ENCODE peak calls at places on chromosome 6, in six cellular contexts. One of them, this sample, is unnamed.

GRCh38 chr6:48429021-48429420 is 318.0 kb upstream of the PTCHD4 start:
- DNase-seq in astrocyte of the spinal cord: peak; percentile 4
- DNase-seq in HCT116: no peak
- DNase-seq in choroid plexus epithelial cell: peak; percentile 39
- DNase-seq in mammary epithelial cell: peak; percentile 9
- DNase-seq in hepatocyte: no peak
- DNase-seq in this sample: peak; percentile 15

GRCh38 chr6:2982464-2983121 is 11.2 kb upstream of the SERPINB6 start:
- DNase-seq in astrocyte of the spinal cord: no peak
- DNase-seq in choroid plexus epithelial cell: no peak
- DNase-seq in mammary epithelial cell: no peak
- DNase-seq in hepatocyte: no peak
- DNase-seq in HCT116: no peak
- DNase-seq in this sample: no peak

GRCh38 chr6:7267521-7268091 is 45.4 kb downstream of the SSR1 start:
- DNase-seq in HCT116: peak; percentile 54
- DNase-seq in hepatocyte: peak; percentile 32
- DNase-seq in choroid plexus epithelial cell: peak; percentile 93
- DNase-seq in astrocyte of the spinal cord: peak; percentile 92
- DNase-seq in mammary epithelial cell: peak; percentile 99
- DNase-seq in this sample: peak; percentile 94

GRCh38 chr6:142796571-142796970 is 148.4 kb downstream of the HIVEP2 start:
- DNase-seq in HCT116: no peak
- DNase-seq in mammary epithelial cell: no peak
- DNase-seq in astrocyte of the spinal cord: peak; percentile 58
- DNase-seq in choroid plexus epithelial cell: peak; percentile 92
- DNase-seq in hepatocyte: no peak
- DNase-seq in this sample: peak; percentile 40

GRCh38 chr6:166490671-166491500 is 95.6 kb downstream of the RAMACL start:
- DNase-seq in hepatocyte: no peak
- DNase-seq in HCT116: no peak
- DNase-seq in mammary epithelial cell: no peak
- DNase-seq in choroid plexus epithelial cell: peak; percentile 70
- DNase-seq in astrocyte of the spinal cord: peak; percentile 81
- DNase-seq in this sample: peak; percentile 86

GRCh38 chr6:56913276-56914138 is 41.4 kb upstream of the BEND6 start:
- DNase-seq in mammary epithelial cell: no peak
- DNase-seq in astrocyte of the spinal cord: no peak
- DNase-seq in choroid plexus epithelial cell: peak; percentile 66
- DNase-seq in hepatocyte: no peak
- DNase-seq in HCT116: no peak
- DNase-seq in this sample: peak; percentile 39

GRCh38 chr6:38801305-38801704 is 86.2 kb downstream of the DNAH8 start:
- DNase-seq in HCT116: no peak
- DNase-seq in hepatocyte: no peak
- DNase-seq in choroid plexus epithelial cell: no peak
- DNase-seq in astrocyte of the spinal cord: no peak
- DNase-seq in mammary epithelial cell: no peak
- DNase-seq in this sample: no peak

GRCh38 chr6:128438311-128438916 is 82.0 kb downstream of the PTPRK start:
- DNase-seq in choroid plexus epithelial cell: peak; percentile 28
- DNase-seq in mammary epithelial cell: peak; percentile 11
- DNase-seq in astrocyte of the spinal cord: no peak
- DNase-seq in hepatocyte: no peak
- DNase-seq in HCT116: no peak
- DNase-seq in this sample: no peak

GRCh38 chr6:31556312-31556711 is 8.9 kb downstream of the NFKBIL1 start:
- DNase-seq in mammary epithelial cell: no peak
- DNase-seq in choroid plexus epithelial cell: no peak
- DNase-seq in HCT116: no peak
- DNase-seq in astrocyte of the spinal cord: no peak
- DNase-seq in hepatocyte: no peak
- DNase-seq in this sample: no peak

GRCh38 chr6:65505736-65506135 is 201.3 kb downstream of the EYS start:
- DNase-seq in choroid plexus epithelial cell: no peak
- DNase-seq in HCT116: no peak
- DNase-seq in hepatocyte: no peak
- DNase-seq in astrocyte of the spinal cord: no peak
- DNase-seq in mammary epithelial cell: no peak
- DNase-seq in this sample: no peak

GRCh38 chr6:10951675-10952282 is 64.9 kb downstream of the SYCP2L start:
- DNase-seq in astrocyte of the spinal cord: peak; percentile 68
- DNase-seq in choroid plexus epithelial cell: peak; percentile 86
- DNase-seq in HCT116: no peak
- DNase-seq in mammary epithelial cell: peak; percentile 23
- DNase-seq in hepatocyte: peak; percentile 62
- DNase-seq in this sample: peak; percentile 94

GRCh38 chr6:144285548-144285797 is 338 bp downstream of the UTRN start:
- DNase-seq in astrocyte of the spinal cord: no peak
- DNase-seq in HCT116: no peak
- DNase-seq in hepatocyte: no peak
- DNase-seq in mammary epithelial cell: no peak
- DNase-seq in choroid plexus epithelial cell: no peak
- DNase-seq in this sample: no peak

GRCh38 chr6:111892431-111892830 is 19.2 kb upstream of the FYN start:
- DNase-seq in HCT116: no peak
- DNase-seq in mammary epithelial cell: no peak
- DNase-seq in hepatocyte: no peak
- DNase-seq in astrocyte of the spinal cord: no peak
- DNase-seq in choroid plexus epithelial cell: peak; percentile 16
- DNase-seq in this sample: no peak

GRCh38 chr6:28982476-28983266 is 22.4 kb downstream of the ZNF311 start:
- DNase-seq in mammary epithelial cell: peak; percentile 65
- DNase-seq in hepatocyte: peak; percentile 69
- DNase-seq in choroid plexus epithelial cell: peak; percentile 80
- DNase-seq in astrocyte of the spinal cord: peak; percentile 79
- DNase-seq in HCT116: no peak
- DNase-seq in this sample: peak; percentile 67

GRCh38 chr6:112988748-112989147 is 641.6 kb downstream of the RFPL4B start:
- DNase-seq in mammary epithelial cell: no peak
- DNase-seq in HCT116: no peak
- DNase-seq in astrocyte of the spinal cord: no peak
- DNase-seq in hepatocyte: no peak
- DNase-seq in choroid plexus epithelial cell: no peak
- DNase-seq in this sample: no peak

GRCh38 chr6:150934380-150934779 is 68.9 kb downstream of the MTHFD1L start:
- DNase-seq in hepatocyte: no peak
- DNase-seq in astrocyte of the spinal cord: peak; percentile 87
- DNase-seq in HCT116: no peak
- DNase-seq in choroid plexus epithelial cell: peak; percentile 93
- DNase-seq in mammary epithelial cell: peak; percentile 53
- DNase-seq in this sample: peak; percentile 93

GRCh38 chr6:131669891-131670290 is 31.3 kb downstream of the OR2A4 start:
- DNase-seq in HCT116: no peak
- DNase-seq in hepatocyte: no peak
- DNase-seq in mammary epithelial cell: no peak
- DNase-seq in astrocyte of the spinal cord: no peak
- DNase-seq in choroid plexus epithelial cell: peak; percentile 57
- DNase-seq in this sample: no peak

GRCh38 chr6:34132486-34133185 is 13.3 kb downstream of the GRM4 start:
- DNase-seq in HCT116: no peak
- DNase-seq in mammary epithelial cell: peak; percentile 23
- DNase-seq in hepatocyte: peak; percentile 80
- DNase-seq in choroid plexus epithelial cell: peak; percentile 45
- DNase-seq in astrocyte of the spinal cord: peak; percentile 32
- DNase-seq in this sample: peak; percentile 23

GRCh38 chr6:35710241-35710847 is 21.6 kb upstream of the FKBP5 start:
- DNase-seq in astrocyte of the spinal cord: peak; percentile 12
- DNase-seq in HCT116: no peak
- DNase-seq in choroid plexus epithelial cell: peak; percentile 55
- DNase-seq in hepatocyte: peak; percentile 47
- DNase-seq in mammary epithelial cell: peak; percentile 84
- DNase-seq in this sample: no peak

GRCh38 chr6:149456311-149457021 is 28.3 kb downstream of the ZC3H12D start:
- DNase-seq in choroid plexus epithelial cell: no peak
- DNase-seq in HCT116: no peak
- DNase-seq in astrocyte of the spinal cord: no peak
- DNase-seq in hepatocyte: no peak
- DNase-seq in mammary epithelial cell: no peak
- DNase-seq in this sample: no peak

GRCh38 chr6:135995160-135995898 is 143.8 kb downstream of the PDE7B start:
- DNase-seq in HCT116: no peak
- DNase-seq in hepatocyte: no peak
- DNase-seq in astrocyte of the spinal cord: peak; percentile 89
- DNase-seq in choroid plexus epithelial cell: peak; percentile 90
- DNase-seq in mammary epithelial cell: peak; percentile 62
- DNase-seq in this sample: peak; percentile 93

GRCh38 chr6:125314019-125314581 is 12.3 kb upstream of the HDDC2 start:
- DNase-seq in HCT116: peak; percentile 42
- DNase-seq in choroid plexus epithelial cell: peak; percentile 86
- DNase-seq in hepatocyte: peak; percentile 80
- DNase-seq in mammary epithelial cell: peak; percentile 47
- DNase-seq in astrocyte of the spinal cord: peak; percentile 68
- DNase-seq in this sample: peak; percentile 61

GRCh38 chr6:36358235-36358915 is 21.7 kb upstream of the BNIP5 start:
- DNase-seq in mammary epithelial cell: no peak
- DNase-seq in choroid plexus epithelial cell: peak; percentile 85
- DNase-seq in hepatocyte: peak; percentile 41
- DNase-seq in astrocyte of the spinal cord: no peak
- DNase-seq in HCT116: no peak
- DNase-seq in this sample: peak; percentile 42

GRCh38 chr6:71248306-71248705 is 40.3 kb upstream of the OGFRL1 start:
- DNase-seq in choroid plexus epithelial cell: peak; percentile 89
- DNase-seq in mammary epithelial cell: peak; percentile 57
- DNase-seq in HCT116: no peak
- DNase-seq in hepatocyte: peak; percentile 26
- DNase-seq in astrocyte of the spinal cord: peak; percentile 70
- DNase-seq in this sample: peak; percentile 75

GRCh38 chr6:88013554-88013953 is 34.1 kb upstream of the SPACA1 start:
- DNase-seq in choroid plexus epithelial cell: peak; percentile 12
- DNase-seq in mammary epithelial cell: no peak
- DNase-seq in HCT116: no peak
- DNase-seq in astrocyte of the spinal cord: no peak
- DNase-seq in hepatocyte: no peak
- DNase-seq in this sample: no peak

GRCh38 chr6:143504369-143504768 is 7.2 kb downstream of the FUCA2 start:
- DNase-seq in hepatocyte: no peak
- DNase-seq in HCT116: no peak
- DNase-seq in mammary epithelial cell: no peak
- DNase-seq in choroid plexus epithelial cell: peak; percentile 45
- DNase-seq in astrocyte of the spinal cord: no peak
- DNase-seq in this sample: peak; percentile 36

GRCh38 chr6:150668882-150669476 is 69.3 kb downstream of the PLEKHG1 start:
- DNase-seq in mammary epithelial cell: no peak
- DNase-seq in HCT116: no peak
- DNase-seq in hepatocyte: no peak
- DNase-seq in astrocyte of the spinal cord: no peak
- DNase-seq in choroid plexus epithelial cell: peak; percentile 5
- DNase-seq in this sample: no peak

GRCh38 chr6:125346143-125346925 is 44.6 kb upstream of the HDDC2 start:
- DNase-seq in mammary epithelial cell: no peak
- DNase-seq in hepatocyte: no peak
- DNase-seq in HCT116: no peak
- DNase-seq in astrocyte of the spinal cord: peak; percentile 9
- DNase-seq in choroid plexus epithelial cell: peak; percentile 24
- DNase-seq in this sample: no peak

GRCh38 chr6:110295451-110296145 is 62.6 kb downstream of the METTL24 start:
- DNase-seq in HCT116: no peak
- DNase-seq in choroid plexus epithelial cell: no peak
- DNase-seq in astrocyte of the spinal cord: no peak
- DNase-seq in mammary epithelial cell: no peak
- DNase-seq in hepatocyte: no peak
- DNase-seq in this sample: no peak

GRCh38 chr6:46584586-46584985 is 68.0 kb downstream of the CYP39A1 start:
- DNase-seq in choroid plexus epithelial cell: peak; percentile 6
- DNase-seq in HCT116: no peak
- DNase-seq in mammary epithelial cell: peak; percentile 6
- DNase-seq in astrocyte of the spinal cord: peak; percentile 5
- DNase-seq in hepatocyte: no peak
- DNase-seq in this sample: no peak

GRCh38 chr6:74805841-74806696 is 399.8 kb downstream of the COL12A1 start:
- DNase-seq in hepatocyte: no peak
- DNase-seq in mammary epithelial cell: no peak
- DNase-seq in choroid plexus epithelial cell: peak; percentile 34
- DNase-seq in HCT116: no peak
- DNase-seq in astrocyte of the spinal cord: peak; percentile 38
- DNase-seq in this sample: no peak

DNA sequence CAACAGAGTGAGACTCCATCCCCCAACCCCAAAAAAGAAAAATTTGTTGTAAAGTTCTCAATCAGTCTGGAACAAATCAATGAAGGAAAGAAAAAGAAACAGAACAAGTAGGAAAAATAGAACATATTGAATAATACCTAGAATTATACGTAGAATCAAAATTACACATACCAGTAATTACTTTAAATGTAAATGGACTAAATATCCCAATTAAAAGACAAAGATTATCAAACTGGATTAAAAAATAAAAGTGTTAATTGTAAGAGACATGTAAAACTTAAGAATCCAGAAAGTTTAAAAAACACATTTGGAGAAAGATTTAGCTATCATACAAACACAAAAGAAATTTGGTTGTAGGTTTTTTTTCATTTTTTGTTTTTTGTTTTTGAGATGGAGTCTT is 12.3 kb upstream of the CDYL start:
- DNase-seq in astrocyte of the spinal cord: no peak
- DNase-seq in HCT116: no peak
- DNase-seq in hepatocyte: no peak
- DNase-seq in choroid plexus epithelial cell: no peak
- DNase-seq in mammary epithelial cell: no peak
- DNase-seq in this sample: no peak
- H3K4me3 ChIP-seq in astrocyte of the spinal cord: no peak overlapping the region
- H3K4me3 ChIP-seq in HCT116: no peak overlapping the region
- H3K4me3 ChIP-seq in hepatocyte: no peak overlapping the region
- H3K4me3 ChIP-seq in choroid plexus epithelial cell: no peak overlapping the region
- H3K4me3 ChIP-seq in mammary epithelial cell: no peak overlapping the region
- H3K4me3 ChIP-seq in this sample: no peak overlapping the region

GRCh38 chr6:138774370-138774769 is 801 bp downstream of the CCDC28A start:
- DNase-seq in HCT116: no peak
- DNase-seq in hepatocyte: no peak
- DNase-seq in astrocyte of the spinal cord: no peak
- DNase-seq in mammary epithelial cell: no peak
- DNase-seq in choroid plexus epithelial cell: no peak
- DNase-seq in this sample: no peak
- H3K4me3 ChIP-seq in HCT116: peak overlapping the region; percentile 78
- H3K4me3 ChIP-seq in hepatocyte: peak overlapping the region; percentile 68
- H3K4me3 ChIP-seq in astrocyte of the spinal cord: peak overlapping the region; percentile 67
- H3K4me3 ChIP-seq in mammary epithelial cell: peak overlapping the region; percentile 94
- H3K4me3 ChIP-seq in choroid plexus epithelial cell: peak overlapping the region; percentile 88
- H3K4me3 ChIP-seq in this sample: peak overlapping the region; percentile 85

DNA sequence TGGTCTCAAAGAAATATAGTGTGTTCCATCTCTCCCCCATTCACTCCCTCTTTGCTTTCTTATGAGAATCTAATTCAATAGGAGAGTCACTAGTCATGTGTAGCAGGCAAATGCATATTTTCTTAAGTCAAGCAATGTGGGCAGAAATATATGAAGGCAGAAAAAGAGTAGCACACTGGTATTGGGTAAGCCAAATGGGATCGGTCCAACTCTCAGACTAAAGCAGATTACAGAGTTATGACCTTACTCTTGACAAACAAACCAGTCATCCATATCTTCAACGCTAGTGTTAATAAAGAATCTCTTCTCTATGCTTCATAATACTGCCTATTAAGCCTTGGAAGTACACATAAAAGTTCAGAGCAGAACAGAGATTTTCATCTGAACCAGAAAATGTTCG is 320.2 kb upstream of the JARID2 start:
- DNase-seq in astrocyte of the spinal cord: no peak
- DNase-seq in hepatocyte: no peak
- DNase-seq in mammary epithelial cell: no peak
- DNase-seq in choroid plexus epithelial cell: peak; percentile 51
- DNase-seq in HCT116: no peak
- DNase-seq in this sample: peak; percentile 85
- H3K4me3 ChIP-seq in astrocyte of the spinal cord: no peak overlapping the region
- H3K4me3 ChIP-seq in hepatocyte: no peak overlapping the region
- H3K4me3 ChIP-seq in mammary epithelial cell: no peak overlapping the region
- H3K4me3 ChIP-seq in choroid plexus epithelial cell: no peak overlapping the region
- H3K4me3 ChIP-seq in HCT116: no peak overlapping the region
- H3K4me3 ChIP-seq in this sample: no peak overlapping the region

GRCh38 chr6:558089-558488 is 98.8 kb downstream of the HUS1B start:
- DNase-seq in astrocyte of the spinal cord: no peak
- DNase-seq in mammary epithelial cell: no peak
- DNase-seq in hepatocyte: no peak
- DNase-seq in choroid plexus epithelial cell: peak; percentile 36
- DNase-seq in HCT116: no peak
- DNase-seq in this sample: no peak
- H3K4me3 ChIP-seq in astrocyte of the spinal cord: no peak overlapping the region
- H3K4me3 ChIP-seq in mammary epithelial cell: no peak overlapping the region
- H3K4me3 ChIP-seq in hepatocyte: no peak overlapping the region
- H3K4me3 ChIP-seq in choroid plexus epithelial cell: no peak overlapping the region
- H3K4me3 ChIP-seq in HCT116: no peak overlapping the region
- H3K4me3 ChIP-seq in this sample: no peak overlapping the region

This sample was measured in IMR-90.